ENCODE peak calls at places on chromosomes 6 and 20, in nine cellular contexts. One of them, this sample, is unnamed.

GRCh38 chr20:25867776-25868649 is 171.4 kb upstream of the ZNF337 start:
- DNase-seq in GM10248: peak
- DNase-seq in BJ: no peak
- DNase-seq in GM13977: peak
- DNase-seq in HL-60: no peak
- DNase-seq in heart left ventricle: peak
- DNase-seq in endothelial cell: peak
- DNase-seq in IMR-90: peak
- DNase-seq in nephron progenitor cell: peak
- DNase-seq in this sample: peak

GRCh38 chr6:161048636-161049035 is 57.1 kb downstream of the MAP3K4 start:
- DNase-seq in heart left ventricle: no peak
- DNase-seq in BJ: no peak
- DNase-seq in GM10248: no peak
- DNase-seq in endothelial cell: no peak
- DNase-seq in HL-60: no peak
- DNase-seq in GM13977: no peak
- DNase-seq in IMR-90: peak
- DNase-seq in nephron progenitor cell: no peak
- DNase-seq in this sample: no peak

GRCh38 chr6:72446427-72446826 is 175.4 kb upstream of the KCNQ5 start:
- DNase-seq in GM13977: no peak
- DNase-seq in heart left ventricle: no peak
- DNase-seq in BJ: no peak
- DNase-seq in endothelial cell: no peak
- DNase-seq in HL-60: no peak
- DNase-seq in IMR-90: peak
- DNase-seq in GM10248: no peak
- DNase-seq in nephron progenitor cell: no peak
- DNase-seq in this sample: no peak

GRCh38 chr6:19719691-19720127 is 117.5 kb upstream of the ID4 start:
- DNase-seq in GM13977: no peak
- DNase-seq in HL-60: no peak
- DNase-seq in nephron progenitor cell: peak
- DNase-seq in endothelial cell: no peak
- DNase-seq in BJ: no peak
- DNase-seq in GM10248: no peak
- DNase-seq in heart left ventricle: peak
- DNase-seq in IMR-90: peak
- DNase-seq in this sample: no peak

GRCh38 chr6:130500693-130501092 is 134.9 kb downstream of the TMEM200A start:
- DNase-seq in heart left ventricle: no peak
- DNase-seq in GM13977: no peak
- DNase-seq in HL-60: no peak
- DNase-seq in GM10248: no peak
- DNase-seq in IMR-90: peak
- DNase-seq in endothelial cell: no peak
- DNase-seq in BJ: peak
- DNase-seq in nephron progenitor cell: no peak
- DNase-seq in this sample: no peak

GRCh38 chr6:12490904-12491571 is 200.9 kb downstream of the EDN1 start:
- DNase-seq in nephron progenitor cell: no peak
- DNase-seq in GM13977: no peak
- DNase-seq in GM10248: no peak
- DNase-seq in endothelial cell: no peak
- DNase-seq in HL-60: no peak
- DNase-seq in heart left ventricle: no peak
- DNase-seq in BJ: peak
- DNase-seq in IMR-90: peak
- DNase-seq in this sample: no peak

GRCh38 chr6:77025824-77026223 is 437.5 kb downstream of the HTR1B start:
- DNase-seq in HL-60: no peak
- DNase-seq in GM13977: no peak
- DNase-seq in endothelial cell: no peak
- DNase-seq in heart left ventricle: no peak
- DNase-seq in GM10248: no peak
- DNase-seq in nephron progenitor cell: no peak
- DNase-seq in BJ: no peak
- DNase-seq in IMR-90: no peak
- DNase-seq in this sample: no peak

GRCh38 chr20:62652051-62652893 is 10.0 kb downstream of the SLCO4A1 start:
- DNase-seq in GM13977: peak
- DNase-seq in endothelial cell: peak
- DNase-seq in HL-60: peak
- DNase-seq in BJ: peak
- DNase-seq in nephron progenitor cell: peak
- DNase-seq in heart left ventricle: peak
- DNase-seq in IMR-90: peak
- DNase-seq in GM10248: peak
- DNase-seq in this sample: peak

GRCh38 chr6:71205336-71205956 is 83.2 kb upstream of the OGFRL1 start:
- DNase-seq in GM13977: no peak
- DNase-seq in BJ: peak
- DNase-seq in IMR-90: peak
- DNase-seq in nephron progenitor cell: no peak
- DNase-seq in HL-60: no peak
- DNase-seq in heart left ventricle: no peak
- DNase-seq in GM10248: no peak
- DNase-seq in endothelial cell: no peak
- DNase-seq in this sample: no peak

GRCh38 chr20:21702553-21703467 is 2.7 kb upstream of the PAX1 start:
- DNase-seq in endothelial cell: peak
- DNase-seq in HL-60: no peak
- DNase-seq in heart left ventricle: peak
- DNase-seq in nephron progenitor cell: peak
- DNase-seq in IMR-90: peak
- DNase-seq in GM13977: no peak
- DNase-seq in BJ: no peak
- DNase-seq in GM10248: peak
- DNase-seq in this sample: no peak

GRCh38 chr6:32991972-32992371 is 17.4 kb downstream of the HLA-DOA start:
- DNase-seq in heart left ventricle: no peak
- DNase-seq in BJ: no peak
- DNase-seq in GM10248: no peak
- DNase-seq in endothelial cell: no peak
- DNase-seq in GM13977: no peak
- DNase-seq in IMR-90: no peak
- DNase-seq in HL-60: no peak
- DNase-seq in nephron progenitor cell: no peak
- DNase-seq in this sample: no peak

GRCh38 chr6:11460001-11460668 is 77.4 kb upstream of the TMEM170B start:
- DNase-seq in heart left ventricle: no peak
- DNase-seq in endothelial cell: no peak
- DNase-seq in nephron progenitor cell: no peak
- DNase-seq in BJ: no peak
- DNase-seq in IMR-90: peak
- DNase-seq in GM13977: peak
- DNase-seq in GM10248: peak
- DNase-seq in HL-60: peak
- DNase-seq in this sample: no peak

GRCh38 chr6:5112065-5112799 is 27.1 kb downstream of the PPP1R3G start:
- DNase-seq in nephron progenitor cell: no peak
- DNase-seq in HL-60: no peak
- DNase-seq in endothelial cell: no peak
- DNase-seq in GM10248: no peak
- DNase-seq in GM13977: no peak
- DNase-seq in BJ: no peak
- DNase-seq in IMR-90: peak
- DNase-seq in heart left ventricle: no peak
- DNase-seq in this sample: no peak

GRCh38 chr6:12608874-12609273 is 107.7 kb upstream of the PHACTR1 start:
- DNase-seq in GM13977: no peak
- DNase-seq in endothelial cell: no peak
- DNase-seq in nephron progenitor cell: no peak
- DNase-seq in BJ: no peak
- DNase-seq in GM10248: no peak
- DNase-seq in heart left ventricle: no peak
- DNase-seq in IMR-90: no peak
- DNase-seq in HL-60: no peak
- DNase-seq in this sample: no peak

GRCh38 chr6:15876406-15876805 is 213.6 kb upstream of the DTNBP1 start:
- DNase-seq in GM13977: peak
- DNase-seq in GM10248: peak
- DNase-seq in HL-60: peak
- DNase-seq in IMR-90: no peak
- DNase-seq in endothelial cell: no peak
- DNase-seq in nephron progenitor cell: no peak
- DNase-seq in heart left ventricle: no peak
- DNase-seq in BJ: no peak
- DNase-seq in this sample: no peak

GRCh38 chr6:170027111-170028043 is 263.5 kb downstream of the DLL1 start:
- DNase-seq in nephron progenitor cell: no peak
- DNase-seq in heart left ventricle: no peak
- DNase-seq in BJ: no peak
- DNase-seq in GM10248: no peak
- DNase-seq in endothelial cell: no peak
- DNase-seq in HL-60: no peak
- DNase-seq in GM13977: no peak
- DNase-seq in IMR-90: peak
- DNase-seq in this sample: no peak

GRCh38 chr20:25271486-25272222 is 23.8 kb downstream of the PYGB start:
- DNase-seq in GM13977: no peak
- DNase-seq in heart left ventricle: peak
- DNase-seq in endothelial cell: no peak
- DNase-seq in GM10248: no peak
- DNase-seq in IMR-90: no peak
- DNase-seq in BJ: no peak
- DNase-seq in nephron progenitor cell: no peak
- DNase-seq in HL-60: no peak
- DNase-seq in this sample: no peak

GRCh38 chr20:10332656-10333421 is 101.2 kb downstream of the MKKS start:
- DNase-seq in BJ: no peak
- DNase-seq in GM13977: no peak
- DNase-seq in nephron progenitor cell: no peak
- DNase-seq in heart left ventricle: no peak
- DNase-seq in HL-60: no peak
- DNase-seq in IMR-90: peak
- DNase-seq in GM10248: no peak
- DNase-seq in endothelial cell: no peak
- DNase-seq in this sample: no peak

DNA sequence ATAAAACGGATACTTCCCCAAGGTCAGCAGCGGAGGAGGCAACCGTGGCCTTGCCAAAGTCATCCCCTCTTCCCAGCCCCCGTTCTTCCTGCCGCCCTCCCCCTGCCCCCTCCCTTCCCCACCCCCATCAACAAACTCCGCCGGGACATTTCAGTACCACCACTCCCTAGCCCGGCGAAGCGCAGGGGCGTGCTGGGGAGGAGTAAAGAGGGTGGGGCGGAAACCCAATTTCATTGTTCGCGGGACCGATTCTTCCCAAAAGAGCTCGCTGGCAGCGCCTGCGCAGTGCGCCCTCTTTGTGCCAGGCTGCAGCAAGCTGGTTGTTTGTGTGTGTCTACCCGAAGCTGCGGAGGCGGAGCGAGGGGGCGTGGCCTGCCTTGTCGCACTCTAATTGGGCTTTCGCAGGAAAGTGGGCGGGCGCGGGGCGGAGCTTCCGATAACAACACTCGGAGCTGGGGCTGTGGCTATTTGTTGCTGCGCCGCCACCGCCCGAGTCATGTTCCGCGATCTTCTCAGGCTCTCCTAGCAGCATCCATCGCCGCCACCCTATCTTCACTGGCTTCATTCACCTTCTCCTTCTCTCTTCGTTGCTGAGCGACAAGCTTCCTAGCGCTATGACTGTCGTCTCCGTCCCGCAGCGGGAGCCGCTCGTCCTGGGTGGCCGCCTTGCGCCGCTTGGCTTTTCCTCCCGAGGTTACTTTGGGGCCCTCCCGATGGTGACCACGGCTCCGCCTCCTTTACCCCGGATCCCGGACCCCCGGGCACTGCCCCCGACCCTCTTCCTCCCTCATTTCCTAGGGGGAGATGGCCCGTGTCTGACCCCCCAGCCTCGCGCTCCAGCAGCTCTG is at the start of gene PNRC1:
- DNase-seq in HL-60: peak
- DNase-seq in nephron progenitor cell: peak
- DNase-seq in IMR-90: peak
- DNase-seq in GM13977: peak
- DNase-seq in heart left ventricle: peak
- DNase-seq in endothelial cell: peak
- DNase-seq in GM10248: peak
- DNase-seq in BJ: peak
- DNase-seq in this sample: peak
- TF ChIP-seq CTCF in HL-60: no peak
- TF ChIP-seq CTCF in nephron progenitor cell: no peak
- TF ChIP-seq CTCF in IMR-90: no peak
- TF ChIP-seq CTCF in GM13977: no peak
- TF ChIP-seq CTCF in heart left ventricle: peak
- TF ChIP-seq CTCF in endothelial cell: no peak
- TF ChIP-seq CTCF in GM10248: no peak
- TF ChIP-seq CTCF in BJ: no peak
- TF ChIP-seq CTCF in this sample: no peak

DNA sequence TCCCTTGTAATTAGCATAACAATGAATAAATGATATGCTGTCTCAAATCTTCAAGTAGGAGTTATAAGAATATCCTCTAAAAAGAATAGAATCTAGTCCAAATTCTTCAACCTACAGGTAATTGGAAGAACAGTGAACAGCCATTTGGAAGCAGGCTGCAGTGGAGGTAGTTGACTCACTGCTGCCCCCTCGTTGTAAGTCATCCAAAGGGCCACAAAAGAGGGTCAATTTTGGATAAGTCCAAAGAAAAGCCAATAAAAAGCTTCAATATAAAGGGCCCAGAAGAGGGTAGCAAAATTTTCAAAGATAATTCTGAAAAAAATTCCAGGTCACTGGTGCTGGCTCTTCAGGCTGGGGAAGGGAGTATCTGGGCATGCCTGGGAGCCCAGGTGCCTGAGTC is 60.8 kb upstream of the SSTR4 start:
- DNase-seq in HL-60: peak
- DNase-seq in heart left ventricle: no peak
- DNase-seq in GM10248: no peak
- DNase-seq in nephron progenitor cell: no peak
- DNase-seq in BJ: no peak
- DNase-seq in GM13977: no peak
- DNase-seq in endothelial cell: peak
- DNase-seq in IMR-90: no peak
- DNase-seq in this sample: no peak
- TF ChIP-seq CTCF in HL-60: peak
- TF ChIP-seq CTCF in heart left ventricle: no peak
- TF ChIP-seq CTCF in GM10248: no peak
- TF ChIP-seq CTCF in nephron progenitor cell: peak
- TF ChIP-seq CTCF in BJ: peak
- TF ChIP-seq CTCF in GM13977: peak
- TF ChIP-seq CTCF in endothelial cell: peak
- TF ChIP-seq CTCF in IMR-90: peak
- TF ChIP-seq CTCF in this sample: peak

GRCh38 chr20:24060851-24061590 is 72.4 kb upstream of the GGTLC1 start:
- DNase-seq in nephron progenitor cell: no peak
- DNase-seq in HL-60: no peak
- DNase-seq in GM13977: no peak
- DNase-seq in heart left ventricle: no peak
- DNase-seq in IMR-90: no peak
- DNase-seq in GM10248: no peak
- DNase-seq in BJ: no peak
- DNase-seq in endothelial cell: no peak
- DNase-seq in this sample: no peak
- TF ChIP-seq CTCF in nephron progenitor cell: no peak
- TF ChIP-seq CTCF in HL-60: no peak
- TF ChIP-seq CTCF in GM13977: no peak
- TF ChIP-seq CTCF in heart left ventricle: no peak
- TF ChIP-seq CTCF in IMR-90: no peak
- TF ChIP-seq CTCF in GM10248: no peak
- TF ChIP-seq CTCF in BJ: no peak
- TF ChIP-seq CTCF in endothelial cell: no peak
- TF ChIP-seq CTCF in this sample: no peak

GRCh38 chr20:47020231-47020630 is 125.6 kb downstream of the EYA2 start:
- DNase-seq in heart left ventricle: no peak
- DNase-seq in HL-60: no peak
- DNase-seq in endothelial cell: no peak
- DNase-seq in IMR-90: peak
- DNase-seq in GM10248: no peak
- DNase-seq in nephron progenitor cell: no peak
- DNase-seq in BJ: peak
- DNase-seq in GM13977: no peak
- DNase-seq in this sample: no peak
- TF ChIP-seq CTCF in heart left ventricle: no peak
- TF ChIP-seq CTCF in HL-60: no peak
- TF ChIP-seq CTCF in endothelial cell: no peak
- TF ChIP-seq CTCF in IMR-90: peak
- TF ChIP-seq CTCF in GM10248: no peak
- TF ChIP-seq CTCF in nephron progenitor cell: no peak
- TF ChIP-seq CTCF in BJ: no peak
- TF ChIP-seq CTCF in GM13977: no peak
- TF ChIP-seq CTCF in this sample: no peak